ENCODE peak calls at places on chromosomes 2 and 18, in six cellular contexts. One of them, this sample, is unnamed.
A peak's percentile ranks its signal among the peaks of the same experiment; 100 is the strongest.

GRCh38 chr2:132911726-132912724 is 242.0 kb upstream of the LYPD1 start:
- DNase-seq in HT1080: no peak
- DNase-seq in stimulated activated CD4-positive, alpha-beta T cell treated with anti-CD3 and anti-CD28 coated beads, Interleukin-15, amount 100 ng/mL, for 1 hour: no peak
- DNase-seq in HT-29: no peak
- DNase-seq in heart left ventricle: no peak
- DNase-seq in hypothalamus: no peak
- DNase-seq in this sample: no peak

GRCh38 chr2:150939087-150939486 is 322.6 kb downstream of the RBM43 start:
- DNase-seq in HT1080: no peak
- DNase-seq in stimulated activated CD4-positive, alpha-beta T cell treated with anti-CD3 and anti-CD28 coated beads, Interleukin-15, amount 100 ng/mL, for 1 hour: no peak
- DNase-seq in HT-29: no peak
- DNase-seq in heart left ventricle: no peak
- DNase-seq in hypothalamus: no peak
- DNase-seq in this sample: no peak

GRCh38 chr2:232506713-232507112 is 13.5 kb upstream of the PRSS56 start:
- DNase-seq in HT1080: no peak
- DNase-seq in stimulated activated CD4-positive, alpha-beta T cell treated with anti-CD3 and anti-CD28 coated beads, Interleukin-15, amount 100 ng/mL, for 1 hour: no peak
- DNase-seq in HT-29: no peak
- DNase-seq in heart left ventricle: no peak
- DNase-seq in hypothalamus: no peak
- DNase-seq in this sample: no peak

GRCh38 chr18:13934676-13935075 is 19.3 kb upstream of the MC2R start:
- DNase-seq in HT1080: peak; percentile 6
- DNase-seq in stimulated activated CD4-positive, alpha-beta T cell treated with anti-CD3 and anti-CD28 coated beads, Interleukin-15, amount 100 ng/mL, for 1 hour: no peak
- DNase-seq in HT-29: no peak
- DNase-seq in heart left ventricle: no peak
- DNase-seq in hypothalamus: no peak
- DNase-seq in this sample: no peak

GRCh38 chr18:12049983-12050811 is 43.4 kb upstream of the ANKRD62 start:
- DNase-seq in HT1080: no peak
- DNase-seq in stimulated activated CD4-positive, alpha-beta T cell treated with anti-CD3 and anti-CD28 coated beads, Interleukin-15, amount 100 ng/mL, for 1 hour: no peak
- DNase-seq in HT-29: no peak
- DNase-seq in heart left ventricle: no peak
- DNase-seq in hypothalamus: no peak
- DNase-seq in this sample: no peak

GRCh38 chr2:180334514-180334913 is 327.4 kb upstream of the CWC22 start:
- DNase-seq in HT1080: no peak
- DNase-seq in stimulated activated CD4-positive, alpha-beta T cell treated with anti-CD3 and anti-CD28 coated beads, Interleukin-15, amount 100 ng/mL, for 1 hour: no peak
- DNase-seq in HT-29: no peak
- DNase-seq in heart left ventricle: no peak
- DNase-seq in hypothalamus: no peak
- DNase-seq in this sample: no peak

GRCh38 chr2:112811841-112812306 is 24.7 kb downstream of the IL1B start:
- DNase-seq in HT1080: peak; percentile 95
- DNase-seq in stimulated activated CD4-positive, alpha-beta T cell treated with anti-CD3 and anti-CD28 coated beads, Interleukin-15, amount 100 ng/mL, for 1 hour: no peak
- DNase-seq in HT-29: peak; percentile 38
- DNase-seq in heart left ventricle: no peak
- DNase-seq in hypothalamus: no peak
- DNase-seq in this sample: no peak

GRCh38 chr18:45171575-45172225 is 443.6 kb upstream of the SLC14A2 start:
- DNase-seq in HT1080: no peak
- DNase-seq in stimulated activated CD4-positive, alpha-beta T cell treated with anti-CD3 and anti-CD28 coated beads, Interleukin-15, amount 100 ng/mL, for 1 hour: no peak
- DNase-seq in HT-29: no peak
- DNase-seq in heart left ventricle: peak; percentile 18
- DNase-seq in hypothalamus: no peak
- DNase-seq in this sample: no peak

GRCh38 chr18:31657823-31658669 is 26.3 kb downstream of the B4GALT6 start:
- DNase-seq in HT1080: no peak
- DNase-seq in stimulated activated CD4-positive, alpha-beta T cell treated with anti-CD3 and anti-CD28 coated beads, Interleukin-15, amount 100 ng/mL, for 1 hour: no peak
- DNase-seq in HT-29: no peak
- DNase-seq in heart left ventricle: no peak
- DNase-seq in hypothalamus: no peak
- DNase-seq in this sample: no peak

GRCh38 chr2:11201969-11202368 is 46.7 kb downstream of the SLC66A3 start:
- DNase-seq in HT1080: no peak
- DNase-seq in stimulated activated CD4-positive, alpha-beta T cell treated with anti-CD3 and anti-CD28 coated beads, Interleukin-15, amount 100 ng/mL, for 1 hour: no peak
- DNase-seq in HT-29: no peak
- DNase-seq in heart left ventricle: no peak
- DNase-seq in hypothalamus: no peak
- DNase-seq in this sample: no peak

GRCh38 chr18:45845410-45845809 is 19.9 kb downstream of the SIGLEC15 start:
- DNase-seq in HT1080: no peak
- DNase-seq in stimulated activated CD4-positive, alpha-beta T cell treated with anti-CD3 and anti-CD28 coated beads, Interleukin-15, amount 100 ng/mL, for 1 hour: no peak
- DNase-seq in HT-29: no peak
- DNase-seq in heart left ventricle: no peak
- DNase-seq in hypothalamus: no peak
- DNase-seq in this sample: no peak

GRCh38 chr2:214341636-214342035 is 69.2 kb upstream of the VWC2L start:
- DNase-seq in HT1080: peak; percentile 22
- DNase-seq in stimulated activated CD4-positive, alpha-beta T cell treated with anti-CD3 and anti-CD28 coated beads, Interleukin-15, amount 100 ng/mL, for 1 hour: no peak
- DNase-seq in HT-29: no peak
- DNase-seq in heart left ventricle: no peak
- DNase-seq in hypothalamus: no peak
- DNase-seq in this sample: no peak

GRCh38 chr2:102439065-102439695 is 16.2 kb downstream of the IL18RAP start:
- DNase-seq in HT1080: peak; percentile 54
- DNase-seq in stimulated activated CD4-positive, alpha-beta T cell treated with anti-CD3 and anti-CD28 coated beads, Interleukin-15, amount 100 ng/mL, for 1 hour: no peak
- DNase-seq in HT-29: no peak
- DNase-seq in heart left ventricle: no peak
- DNase-seq in hypothalamus: no peak
- DNase-seq in this sample: no peak

GRCh38 chr2:120762341-120763061 is 26.8 kb downstream of the GLI2 start:
- DNase-seq in HT1080: no peak
- DNase-seq in stimulated activated CD4-positive, alpha-beta T cell treated with anti-CD3 and anti-CD28 coated beads, Interleukin-15, amount 100 ng/mL, for 1 hour: no peak
- DNase-seq in HT-29: no peak
- DNase-seq in heart left ventricle: peak; percentile 17
- DNase-seq in hypothalamus: no peak
- DNase-seq in this sample: no peak

GRCh38 chr2:231449503-231450054 is 14.7 kb downstream of the NCL start:
- DNase-seq in HT1080: no peak
- DNase-seq in stimulated activated CD4-positive, alpha-beta T cell treated with anti-CD3 and anti-CD28 coated beads, Interleukin-15, amount 100 ng/mL, for 1 hour: no peak
- DNase-seq in HT-29: no peak
- DNase-seq in heart left ventricle: no peak
- DNase-seq in hypothalamus: no peak
- DNase-seq in this sample: no peak

GRCh38 chr2:189798312-189799029 is 14.2 kb downstream of the PMS1 start:
- DNase-seq in HT1080: peak; percentile 37
- DNase-seq in stimulated activated CD4-positive, alpha-beta T cell treated with anti-CD3 and anti-CD28 coated beads, Interleukin-15, amount 100 ng/mL, for 1 hour: no peak
- DNase-seq in HT-29: peak; percentile 45
- DNase-seq in heart left ventricle: no peak
- DNase-seq in hypothalamus: no peak
- DNase-seq in this sample: no peak